ENCODE peak calls at places on chromosomes 7 and 10, in eight cellular contexts. One of them, this sample, is unnamed.

GRCh38 chr10:30705086-30705624 is 75.6 kb upstream of the LYZL2 start:
- DNase-seq in GM23248: no peak
- DNase-seq in AG08395: no peak
- DNase-seq in EH: no peak
- DNase-seq in psoas muscle: no peak
- DNase-seq in neural crest cell: no peak
- DNase-seq in head of caudate nucleus: no peak
- DNase-seq in substantia nigra: no peak
- DNase-seq in this sample: no peak

GRCh38 chr7:23254051-23254681 is 7.6 kb downstream of the GPNMB start:
- DNase-seq in GM23248: no peak
- DNase-seq in AG08395: no peak
- DNase-seq in EH: no peak
- DNase-seq in psoas muscle: no peak
- DNase-seq in neural crest cell: no peak
- DNase-seq in head of caudate nucleus: no peak
- DNase-seq in substantia nigra: no peak
- DNase-seq in this sample: peak

GRCh38 chr10:73446926-73447325 is 13.6 kb upstream of the MSS51 start:
- DNase-seq in GM23248: no peak
- DNase-seq in AG08395: no peak
- DNase-seq in EH: no peak
- DNase-seq in psoas muscle: no peak
- DNase-seq in neural crest cell: no peak
- DNase-seq in head of caudate nucleus: no peak
- DNase-seq in substantia nigra: no peak
- DNase-seq in this sample: no peak

GRCh38 chr7:51123322-51124021 is 193.1 kb downstream of the COBL start:
- DNase-seq in GM23248: peak
- DNase-seq in AG08395: peak
- DNase-seq in EH: peak
- DNase-seq in psoas muscle: peak
- DNase-seq in neural crest cell: no peak
- DNase-seq in head of caudate nucleus: peak
- DNase-seq in substantia nigra: peak
- DNase-seq in this sample: peak

GRCh38 chr7:157001920-157002818 is 8.3 kb downstream of the MNX1 start:
- DNase-seq in GM23248: no peak
- DNase-seq in AG08395: no peak
- DNase-seq in EH: no peak
- DNase-seq in psoas muscle: no peak
- DNase-seq in neural crest cell: no peak
- DNase-seq in head of caudate nucleus: peak
- DNase-seq in substantia nigra: no peak
- DNase-seq in this sample: peak

GRCh38 chr10:16754765-16755164 is 62.5 kb downstream of the RSU1 start:
- DNase-seq in GM23248: no peak
- DNase-seq in AG08395: no peak
- DNase-seq in EH: no peak
- DNase-seq in psoas muscle: no peak
- DNase-seq in neural crest cell: no peak
- DNase-seq in head of caudate nucleus: no peak
- DNase-seq in substantia nigra: no peak
- DNase-seq in this sample: no peak

GRCh38 chr7:159022238-159022993 is 122.3 kb downstream of the VIPR2 start:
- DNase-seq in GM23248: no peak
- DNase-seq in AG08395: no peak
- DNase-seq in EH: no peak
- DNase-seq in psoas muscle: no peak
- DNase-seq in neural crest cell: no peak
- DNase-seq in head of caudate nucleus: peak
- DNase-seq in substantia nigra: no peak
- DNase-seq in this sample: no peak

GRCh38 chr7:135771961-135772638 is 23.5 kb upstream of the FAM180A start:
- DNase-seq in GM23248: peak
- DNase-seq in AG08395: peak
- DNase-seq in EH: peak
- DNase-seq in psoas muscle: no peak
- DNase-seq in neural crest cell: no peak
- DNase-seq in head of caudate nucleus: no peak
- DNase-seq in substantia nigra: no peak
- DNase-seq in this sample: no peak

GRCh38 chr10:132520147-132520811 is 17.3 kb upstream of the INPP5A start:
- DNase-seq in GM23248: peak
- DNase-seq in AG08395: peak
- DNase-seq in EH: peak
- DNase-seq in psoas muscle: peak
- DNase-seq in neural crest cell: no peak
- DNase-seq in head of caudate nucleus: peak
- DNase-seq in substantia nigra: no peak
- DNase-seq in this sample: peak

GRCh38 chr7:150977382-150978135 is 562 bp downstream of the KCNH2 start:
- DNase-seq in GM23248: no peak
- DNase-seq in AG08395: no peak
- DNase-seq in EH: no peak
- DNase-seq in psoas muscle: no peak
- DNase-seq in neural crest cell: no peak
- DNase-seq in head of caudate nucleus: no peak
- DNase-seq in substantia nigra: no peak
- DNase-seq in this sample: no peak

GRCh38 chr10:1190052-1190395 is 133.8 kb downstream of the WDR37 start:
- DNase-seq in GM23248: no peak
- DNase-seq in AG08395: no peak
- DNase-seq in EH: no peak
- DNase-seq in psoas muscle: no peak
- DNase-seq in neural crest cell: no peak
- DNase-seq in head of caudate nucleus: no peak
- DNase-seq in substantia nigra: no peak
- DNase-seq in this sample: no peak

GRCh38 chr10:4807803-4808507 is 18.1 kb upstream of the AKR1E2 start:
- DNase-seq in GM23248: peak
- DNase-seq in AG08395: peak
- DNase-seq in EH: peak
- DNase-seq in psoas muscle: no peak
- DNase-seq in neural crest cell: no peak
- DNase-seq in head of caudate nucleus: no peak
- DNase-seq in substantia nigra: no peak
- DNase-seq in this sample: no peak

GRCh38 chr7:50303894-50304157 is 690 bp upstream of the IKZF1 start:
- DNase-seq in GM23248: peak
- DNase-seq in AG08395: no peak
- DNase-seq in EH: no peak
- DNase-seq in psoas muscle: no peak
- DNase-seq in neural crest cell: no peak
- DNase-seq in head of caudate nucleus: no peak
- DNase-seq in substantia nigra: no peak
- DNase-seq in this sample: no peak

GRCh38 chr7:75537731-75538130 is 45.6 kb downstream of the SPDYE5 start:
- DNase-seq in GM23248: no peak
- DNase-seq in AG08395: no peak
- DNase-seq in EH: no peak
- DNase-seq in psoas muscle: no peak
- DNase-seq in neural crest cell: no peak
- DNase-seq in head of caudate nucleus: no peak
- DNase-seq in substantia nigra: no peak
- DNase-seq in this sample: peak

GRCh38 chr7:104723001-104723400 is 291.0 kb upstream of the KMT2E start:
- DNase-seq in GM23248: no peak
- DNase-seq in AG08395: no peak
- DNase-seq in EH: no peak
- DNase-seq in psoas muscle: no peak
- DNase-seq in neural crest cell: no peak
- DNase-seq in head of caudate nucleus: no peak
- DNase-seq in substantia nigra: no peak
- DNase-seq in this sample: no peak

GRCh38 chr7:157553256-157553655 is 216.5 kb downstream of the DNAJB6 start:
- DNase-seq in GM23248: no peak
- DNase-seq in AG08395: no peak
- DNase-seq in EH: no peak
- DNase-seq in psoas muscle: no peak
- DNase-seq in neural crest cell: no peak
- DNase-seq in head of caudate nucleus: peak
- DNase-seq in substantia nigra: no peak
- DNase-seq in this sample: peak

GRCh38 chr10:484441-484924 is 205.0 kb downstream of the DIP2C start:
- DNase-seq in GM23248: peak
- DNase-seq in AG08395: peak
- DNase-seq in EH: peak
- DNase-seq in psoas muscle: peak
- DNase-seq in neural crest cell: no peak
- DNase-seq in head of caudate nucleus: no peak
- DNase-seq in substantia nigra: no peak
- DNase-seq in this sample: no peak

GRCh38 chr10:10991144-10991543 is 26.5 kb upstream of the CELF2 start:
- DNase-seq in GM23248: no peak
- DNase-seq in AG08395: no peak
- DNase-seq in EH: no peak
- DNase-seq in psoas muscle: no peak
- DNase-seq in neural crest cell: no peak
- DNase-seq in head of caudate nucleus: no peak
- DNase-seq in substantia nigra: no peak
- DNase-seq in this sample: no peak

GRCh38 chr10:68109312-68109711 is at the start of gene MYPN:
- DNase-seq in GM23248: no peak
- DNase-seq in AG08395: no peak
- DNase-seq in EH: no peak
- DNase-seq in psoas muscle: peak
- DNase-seq in neural crest cell: no peak
- DNase-seq in head of caudate nucleus: no peak
- DNase-seq in substantia nigra: no peak
- DNase-seq in this sample: no peak

GRCh38 chr10:124655191-124656112 is 88.7 kb downstream of the FAM53B start:
- DNase-seq in GM23248: no peak
- DNase-seq in AG08395: no peak
- DNase-seq in EH: no peak
- DNase-seq in psoas muscle: no peak
- DNase-seq in neural crest cell: no peak
- DNase-seq in head of caudate nucleus: no peak
- DNase-seq in substantia nigra: no peak
- DNase-seq in this sample: no peak

GRCh38 chr7:151752816-151753600 is 123.9 kb downstream of the PRKAG2 start:
- DNase-seq in GM23248: no peak
- DNase-seq in AG08395: no peak
- DNase-seq in EH: peak
- DNase-seq in psoas muscle: peak
- DNase-seq in neural crest cell: no peak
- DNase-seq in head of caudate nucleus: no peak
- DNase-seq in substantia nigra: no peak
- DNase-seq in this sample: no peak

GRCh38 chr10:4663162-4663992 is 162.6 kb upstream of the AKR1E2 start:
- DNase-seq in GM23248: peak
- DNase-seq in AG08395: peak
- DNase-seq in EH: peak
- DNase-seq in psoas muscle: peak
- DNase-seq in neural crest cell: no peak
- DNase-seq in head of caudate nucleus: no peak
- DNase-seq in substantia nigra: no peak
- DNase-seq in this sample: peak

GRCh38 chr10:124999433-125000365 is 57.8 kb downstream of the ZRANB1 start:
- DNase-seq in GM23248: peak
- DNase-seq in AG08395: peak
- DNase-seq in EH: peak
- DNase-seq in psoas muscle: peak
- DNase-seq in neural crest cell: no peak
- DNase-seq in head of caudate nucleus: peak
- DNase-seq in substantia nigra: peak
- DNase-seq in this sample: peak

GRCh38 chr7:98617051-98617959 is at the start of gene NPTX2:
- DNase-seq in GM23248: peak
- DNase-seq in AG08395: peak
- DNase-seq in EH: peak
- DNase-seq in psoas muscle: peak
- DNase-seq in neural crest cell: peak
- DNase-seq in head of caudate nucleus: peak
- DNase-seq in substantia nigra: no peak
- DNase-seq in this sample: peak

GRCh38 chr7:154996756-154997155 is 6.2 kb downstream of the PAXIP1 start:
- DNase-seq in GM23248: no peak
- DNase-seq in AG08395: no peak
- DNase-seq in EH: no peak
- DNase-seq in psoas muscle: no peak
- DNase-seq in neural crest cell: no peak
- DNase-seq in head of caudate nucleus: no peak
- DNase-seq in substantia nigra: no peak
- DNase-seq in this sample: no peak

GRCh38 chr7:124765401-124766352 is at the start of gene GPR37:
- DNase-seq in GM23248: peak
- DNase-seq in AG08395: peak
- DNase-seq in EH: peak
- DNase-seq in psoas muscle: peak
- DNase-seq in neural crest cell: peak
- DNase-seq in head of caudate nucleus: peak
- DNase-seq in substantia nigra: peak
- DNase-seq in this sample: peak

GRCh38 chr10:27285093-27285492 is 44.5 kb upstream of the ACBD5 start:
- DNase-seq in GM23248: peak
- DNase-seq in AG08395: no peak
- DNase-seq in EH: peak
- DNase-seq in psoas muscle: no peak
- DNase-seq in neural crest cell: no peak
- DNase-seq in head of caudate nucleus: no peak
- DNase-seq in substantia nigra: no peak
- DNase-seq in this sample: no peak

GRCh38 chr7:42493436-42494198 is 256.6 kb upstream of the GLI3 start:
- DNase-seq in GM23248: peak
- DNase-seq in AG08395: peak
- DNase-seq in EH: peak
- DNase-seq in psoas muscle: peak
- DNase-seq in neural crest cell: peak
- DNase-seq in head of caudate nucleus: peak
- DNase-seq in substantia nigra: no peak
- DNase-seq in this sample: peak

GRCh38 chr7:76054129-76055120 is 6.5 kb downstream of the MDH2 start:
- DNase-seq in GM23248: peak
- DNase-seq in AG08395: peak
- DNase-seq in EH: peak
- DNase-seq in psoas muscle: peak
- DNase-seq in neural crest cell: no peak
- DNase-seq in head of caudate nucleus: no peak
- DNase-seq in substantia nigra: no peak
- DNase-seq in this sample: peak

GRCh38 chr7:155864991-155865690 is 52.9 kb upstream of the SHH start:
- DNase-seq in GM23248: no peak
- DNase-seq in AG08395: no peak
- DNase-seq in EH: no peak
- DNase-seq in psoas muscle: peak
- DNase-seq in neural crest cell: no peak
- DNase-seq in head of caudate nucleus: peak
- DNase-seq in substantia nigra: no peak
- DNase-seq in this sample: no peak

GRCh38 chr7:31729195-31729804 is 42.3 kb downstream of the PPP1R17 start:
- DNase-seq in GM23248: no peak
- DNase-seq in AG08395: no peak
- DNase-seq in EH: no peak
- DNase-seq in psoas muscle: no peak
- DNase-seq in neural crest cell: no peak
- DNase-seq in head of caudate nucleus: no peak
- DNase-seq in substantia nigra: no peak
- DNase-seq in this sample: no peak

GRCh38 chr10:73650537-73651331 is 5.1 kb downstream of the SYNPO2L start:
- DNase-seq in GM23248: peak
- DNase-seq in AG08395: peak
- DNase-seq in EH: peak
- DNase-seq in psoas muscle: peak
- DNase-seq in neural crest cell: no peak
- DNase-seq in head of caudate nucleus: peak
- DNase-seq in substantia nigra: no peak
- DNase-seq in this sample: peak

GRCh38 chr10:63266337-63267327 is 133.5 kb downstream of the NRBF2 start:
- DNase-seq in GM23248: peak
- DNase-seq in AG08395: no peak
- DNase-seq in EH: no peak
- DNase-seq in psoas muscle: no peak
- DNase-seq in neural crest cell: no peak
- DNase-seq in head of caudate nucleus: no peak
- DNase-seq in substantia nigra: no peak
- DNase-seq in this sample: no peak